ENCODE peak calls at places on chromosomes 1 and 21, in five cellular contexts. R is K562, V is GM12891, E is H1, I is HepG2. Y is an unnamed sample.
A peak's percentile ranks its signal among the peaks of the same experiment; 100 is the strongest.

GRCh38 chr1:207058252-207058651 is 5.2 kb downstream of the PFKFB2 start:
- DNase-seq in R (no peak), V (no peak), E (no peak), I (no peak), Y (no peak)

GRCh38 chr1:94092210-94092613 is 28.7 kb downstream of the ABCA4 start:
- DNase-seq in R (no peak), V (no peak), E (no peak), I (no peak), Y (no peak)

GRCh38 chr1:24987875-24988559 is 57.9 kb upstream of the RUNX3 start:
- DNase-seq in R (no peak), V (no peak), E (no peak), I (no peak), Y (no peak)

GRCh38 chr21:22691643-22692042 is 1693.4 kb downstream of the NCAM2 start:
- DNase-seq in R (no peak), V (no peak), E (no peak), I (no peak), Y (no peak)

GRCh38 chr1:232873412-232873811 is 68.2 kb downstream of the MAP10 start:
- DNase-seq in R (no peak), V (no peak), E (no peak), I (no peak), Y (no peak)

GRCh38 chr1:89425056-89425455 is 61.2 kb downstream of the GBP6 start:
- DNase-seq in R (no peak), V (no peak), E (no peak), I (no peak), Y (no peak)

GRCh38 chr21:28590722-28591121 is 402.0 kb downstream of the LTN1 start:
- DNase-seq in R (no peak), V (no peak), E (peak; percentile 19), I (no peak), Y (no peak)

GRCh38 chr1:85611856-85612255 is 31.3 kb downstream of the CCN1 start:
- DNase-seq in R (no peak), V (no peak), E (no peak), I (peak; percentile 70), Y (no peak)

GRCh38 chr1:7578206-7578605 is 192.9 kb upstream of the VAMP3 start:
- DNase-seq in R (no peak), V (no peak), E (no peak), I (no peak), Y (no peak)

GRCh38 chr1:87325982-87326738 is 2.5 kb upstream of the LMO4 start:
- DNase-seq in R (peak; percentile 45), V (no peak), E (no peak), I (peak; percentile 44), Y (no peak)

GRCh38 chr1:40824591-40825429 is 37.4 kb downstream of the CITED4 start:
- DNase-seq in R (no peak), V (no peak), E (no peak), I (peak; percentile 88), Y (no peak)

DNA sequence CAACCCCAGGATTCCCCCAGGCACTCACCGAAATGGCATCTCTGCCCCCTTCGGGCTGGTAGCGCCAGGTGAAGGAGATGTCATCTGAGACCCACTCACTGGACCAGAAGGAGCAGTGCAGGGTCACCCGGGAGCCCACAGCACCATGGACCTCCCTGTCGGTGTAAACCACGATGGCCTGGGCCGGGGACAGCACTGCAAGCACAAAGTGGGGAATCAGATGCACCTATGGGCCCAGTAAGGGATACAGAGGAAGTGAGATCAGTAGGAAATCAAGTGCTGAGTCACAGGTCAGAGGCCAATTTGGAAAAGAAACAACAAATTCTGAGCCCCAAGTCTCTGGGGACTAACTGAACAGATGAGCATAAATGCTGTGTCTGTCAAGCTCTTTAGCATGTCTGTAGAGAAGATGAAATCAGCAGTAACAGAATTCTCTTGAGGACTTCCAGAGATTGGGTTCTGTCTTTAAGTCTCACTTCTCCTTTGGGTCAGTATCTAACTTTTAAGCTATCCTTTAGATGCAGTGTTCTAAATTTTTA is 2.5 kb downstream of the MPZ start:
- DNase-seq in R (peak; percentile 68), V (no peak), E (no peak), I (peak; percentile 54), Y (no peak)
- TF ChIP-seq POLR2A in R (peak; percentile 68), V (no peak), E (no peak), I (peak; percentile 33), Y (no peak)

DNA sequence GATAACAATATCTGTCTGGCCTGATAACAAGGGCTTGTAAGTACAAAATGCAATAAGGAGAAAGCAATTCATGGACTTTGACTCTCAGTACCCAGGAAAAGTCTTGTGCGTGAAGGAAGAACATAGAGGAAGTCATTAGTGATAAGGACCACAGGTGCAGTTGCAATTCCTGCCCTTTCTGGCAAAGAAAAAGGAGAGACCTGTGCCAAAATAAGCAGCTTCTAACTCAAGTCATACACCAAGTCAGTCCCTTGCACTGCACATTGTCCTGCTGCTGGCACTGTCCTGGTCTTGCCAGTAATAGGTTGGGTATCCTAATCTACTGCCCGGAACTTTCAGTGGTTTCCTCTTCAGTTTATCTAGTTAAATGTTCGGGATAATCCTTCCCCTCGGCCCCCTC is 14.8 kb upstream of the SOD1 start:
- DNase-seq in R (no peak), V (no peak), E (no peak), I (no peak), Y (no peak)
- TF ChIP-seq POLR2AphosphoS5 in R (no peak), V (no peak), E (no peak), I (no peak), Y (no peak)

DNA sequence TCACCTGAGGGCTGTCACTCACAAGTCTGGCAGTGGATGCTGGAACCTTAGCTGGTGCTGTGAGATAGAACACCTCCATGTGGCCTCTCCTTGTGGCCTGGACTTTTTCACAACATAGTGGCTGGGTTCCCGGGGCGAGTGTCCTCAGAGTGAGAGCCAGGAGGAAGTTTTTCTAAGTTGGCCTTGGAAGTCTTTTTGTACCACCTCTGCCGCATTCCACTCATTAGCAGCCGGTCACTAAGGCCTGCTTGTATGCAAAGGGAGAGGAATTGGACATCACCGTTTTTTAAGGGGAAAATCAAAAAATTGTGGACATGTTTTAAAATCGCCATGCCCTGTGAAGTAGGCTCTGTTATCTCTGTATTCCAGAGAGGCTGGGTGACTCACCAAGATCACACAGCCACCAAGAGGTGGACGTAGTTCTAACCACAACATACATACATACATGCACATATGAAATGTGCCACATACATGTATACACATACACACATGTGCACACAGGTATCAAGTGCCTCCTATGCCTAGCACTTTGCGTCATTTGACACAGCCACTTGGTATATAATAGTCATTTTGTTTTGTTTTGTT is 16.1 kb upstream of the ZSCAN20 start:
- DNase-seq in R (no peak), V (no peak), E (no peak), I (no peak), Y (no peak)
- TF ChIP-seq TAF1 in R (no peak), V (no peak), E (no peak), I (no peak), Y (no peak)

GRCh38 chr1:188027613-188028012 is 1198.9 kb downstream of the PLA2G4A start:
- DNase-seq in R (no peak), V (no peak), E (no peak), I (no peak), Y (no peak)
- TF ChIP-seq POLR2A in R (no peak), V (no peak), E (no peak), I (no peak), Y (no peak)

DNA sequence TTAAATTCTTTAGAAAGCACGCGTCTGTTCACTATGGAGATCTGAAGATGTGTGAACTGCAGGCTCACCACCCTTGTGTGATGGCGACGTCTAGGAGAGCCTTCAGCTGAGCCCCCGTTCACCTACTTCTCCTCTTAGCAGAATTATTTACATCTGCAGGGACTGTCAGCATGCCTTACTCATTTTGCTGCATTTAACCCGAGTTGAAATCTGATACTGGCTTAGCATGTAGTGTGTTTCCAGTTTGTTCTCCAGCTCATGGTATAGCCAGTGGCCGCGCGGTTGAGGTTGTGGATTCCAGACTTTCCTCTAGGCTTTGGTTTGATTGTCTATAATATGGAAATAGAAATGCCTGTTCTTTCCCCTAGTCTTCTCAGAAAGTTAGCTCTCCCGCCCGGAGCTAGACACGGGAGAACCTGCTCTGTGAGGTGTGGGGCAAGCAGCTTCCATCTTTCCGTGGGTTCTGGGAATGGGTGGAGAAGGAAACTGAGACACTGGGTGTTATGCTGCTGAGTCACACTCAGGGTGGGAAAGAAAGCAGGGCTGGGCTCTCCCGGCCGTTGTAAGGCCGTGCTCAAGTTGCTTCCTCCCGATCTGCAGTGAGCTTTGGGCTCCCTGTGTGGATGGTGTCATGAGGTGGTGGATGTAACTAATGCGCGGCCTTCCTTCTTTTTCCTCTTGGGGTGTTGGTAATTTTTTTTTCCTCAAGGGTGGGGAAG is 206.8 kb upstream of the TMEM51 start:
- DNase-seq in R (no peak), V (no peak), E (no peak), I (no peak), Y (no peak)
- TF ChIP-seq POLR2AphosphoS5 in R (no peak), V (no peak), E (no peak), I (no peak), Y (no peak)

GRCh38 chr1:99173900-99174299 is 90.4 kb upstream of the PLPPR4 start:
- DNase-seq in R (no peak), V (no peak), E (no peak), I (no peak), Y (no peak)
- TF ChIP-seq TAF1 in R (no peak), V (no peak), E (no peak), I (no peak), Y (no peak)

GRCh38 chr1:225881081-225882007 is 836 bp downstream of the TMEM63A start:
- DNase-seq in R (peak; percentile 84), V (peak; percentile 51), E (no peak), I (peak; percentile 23), Y (peak; percentile 60)
- TF ChIP-seq POLR2A in R (no peak), V (no peak), E (no peak), I (no peak), Y (no peak)

DNA sequence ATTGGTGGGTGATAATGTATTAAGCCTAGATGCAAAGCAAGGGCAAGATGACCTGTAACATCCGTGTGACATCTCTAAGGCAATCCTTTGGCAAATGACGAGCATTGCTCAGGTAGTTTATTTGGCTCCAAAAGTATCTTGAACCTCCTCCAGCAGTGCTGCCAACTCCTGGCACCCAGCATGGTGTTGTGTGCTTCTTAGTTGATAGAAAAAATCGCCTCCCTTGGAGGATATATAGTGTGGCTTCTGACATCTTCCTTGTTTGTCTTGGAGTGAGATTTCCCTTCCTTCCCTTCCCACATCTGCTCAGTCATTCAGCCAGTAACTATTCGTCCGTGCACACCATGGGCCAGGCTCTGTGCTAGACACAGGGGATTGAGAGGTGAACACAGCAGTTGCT is 121.8 kb downstream of the TOMM20 start:
- DNase-seq in R (no peak), V (no peak), E (no peak), I (no peak), Y (no peak)
- TF ChIP-seq POLR2AphosphoS5 in R (no peak), V (no peak), E (no peak), I (no peak), Y (no peak)

Y was measured in GM12892.